ENCODE peak calls at places on chromosomes 6 and 20, in nine cellular contexts. One of them, this sample, is unnamed.

GRCh38 chr6:98957440-98957839 is 9.7 kb upstream of the FBXL4 start:
- DNase-seq in tibial nerve: no peak
- DNase-seq in upper lobe of left lung: no peak
- DNase-seq in transverse colon: peak; percentile 11
- DNase-seq in left lung: no peak
- DNase-seq in spleen: peak; percentile 65
- DNase-seq in GM13976: no peak
- DNase-seq in astrocyte of the spinal cord: peak; percentile 62
- DNase-seq in MCF 10A: peak; percentile 79
- DNase-seq in this sample: peak; percentile 28

GRCh38 chr20:11703119-11703518 is 214.6 kb upstream of the BTBD3 start:
- DNase-seq in tibial nerve: no peak
- DNase-seq in upper lobe of left lung: no peak
- DNase-seq in transverse colon: no peak
- DNase-seq in left lung: no peak
- DNase-seq in spleen: no peak
- DNase-seq in GM13976: no peak
- DNase-seq in astrocyte of the spinal cord: no peak
- DNase-seq in MCF 10A: no peak
- DNase-seq in this sample: no peak

GRCh38 chr6:164072240-164072666 is 657.7 kb downstream of the QKI start:
- DNase-seq in tibial nerve: no peak
- DNase-seq in upper lobe of left lung: no peak
- DNase-seq in transverse colon: no peak
- DNase-seq in left lung: no peak
- DNase-seq in spleen: no peak
- DNase-seq in GM13976: no peak
- DNase-seq in astrocyte of the spinal cord: no peak
- DNase-seq in MCF 10A: peak; percentile 8
- DNase-seq in this sample: no peak

GRCh38 chr6:225121-225721 is 67.1 kb upstream of the DUSP22 start:
- DNase-seq in tibial nerve: no peak
- DNase-seq in upper lobe of left lung: no peak
- DNase-seq in transverse colon: no peak
- DNase-seq in left lung: no peak
- DNase-seq in spleen: no peak
- DNase-seq in GM13976: no peak
- DNase-seq in astrocyte of the spinal cord: no peak
- DNase-seq in MCF 10A: peak; percentile 91
- DNase-seq in this sample: no peak

GRCh38 chr6:40721252-40721936 is 134.2 kb upstream of the LRFN2 start:
- DNase-seq in tibial nerve: no peak
- DNase-seq in upper lobe of left lung: no peak
- DNase-seq in transverse colon: no peak
- DNase-seq in left lung: no peak
- DNase-seq in spleen: no peak
- DNase-seq in GM13976: no peak
- DNase-seq in astrocyte of the spinal cord: no peak
- DNase-seq in MCF 10A: no peak
- DNase-seq in this sample: no peak

GRCh38 chr20:45406260-45407066 is 1.6 kb upstream of the DBNDD2 start:
- DNase-seq in tibial nerve: peak; percentile 54
- DNase-seq in upper lobe of left lung: peak; percentile 73
- DNase-seq in transverse colon: peak; percentile 84
- DNase-seq in left lung: peak; percentile 76
- DNase-seq in spleen: peak; percentile 85
- DNase-seq in GM13976: peak; percentile 64
- DNase-seq in astrocyte of the spinal cord: peak; percentile 3
- DNase-seq in MCF 10A: peak; percentile 40
- DNase-seq in this sample: peak; percentile 90

GRCh38 chr20:11098888-11099287 is 425.1 kb upstream of the JAG1 start:
- DNase-seq in tibial nerve: no peak
- DNase-seq in upper lobe of left lung: no peak
- DNase-seq in transverse colon: peak; percentile 46
- DNase-seq in left lung: no peak
- DNase-seq in spleen: no peak
- DNase-seq in GM13976: no peak
- DNase-seq in astrocyte of the spinal cord: peak; percentile 3
- DNase-seq in MCF 10A: peak; percentile 25
- DNase-seq in this sample: no peak

GRCh38 chr6:46184114-46184513 is 13.3 kb upstream of the ENPP5 start:
- DNase-seq in tibial nerve: no peak
- DNase-seq in upper lobe of left lung: no peak
- DNase-seq in transverse colon: no peak
- DNase-seq in left lung: no peak
- DNase-seq in spleen: no peak
- DNase-seq in GM13976: no peak
- DNase-seq in astrocyte of the spinal cord: peak; percentile 84
- DNase-seq in MCF 10A: peak; percentile 76
- DNase-seq in this sample: no peak

GRCh38 chr6:161434331-161434730 is 160.5 kb upstream of the AGPAT4 start:
- DNase-seq in tibial nerve: no peak
- DNase-seq in upper lobe of left lung: no peak
- DNase-seq in transverse colon: no peak
- DNase-seq in left lung: no peak
- DNase-seq in spleen: peak; percentile 36
- DNase-seq in GM13976: no peak
- DNase-seq in astrocyte of the spinal cord: no peak
- DNase-seq in MCF 10A: no peak
- DNase-seq in this sample: no peak

GRCh38 chr20:51339721-51340450 is 202.6 kb downstream of the NFATC2 start:
- DNase-seq in tibial nerve: no peak
- DNase-seq in upper lobe of left lung: no peak
- DNase-seq in transverse colon: no peak
- DNase-seq in left lung: no peak
- DNase-seq in spleen: no peak
- DNase-seq in GM13976: no peak
- DNase-seq in astrocyte of the spinal cord: peak; percentile 57
- DNase-seq in MCF 10A: no peak
- DNase-seq in this sample: no peak

GRCh38 chr20:8735014-8735413 is 333.9 kb upstream of the PLCB4 start:
- DNase-seq in tibial nerve: no peak
- DNase-seq in upper lobe of left lung: no peak
- DNase-seq in transverse colon: no peak
- DNase-seq in left lung: no peak
- DNase-seq in spleen: no peak
- DNase-seq in GM13976: no peak
- DNase-seq in astrocyte of the spinal cord: no peak
- DNase-seq in MCF 10A: no peak
- DNase-seq in this sample: no peak

GRCh38 chr20:44247676-44248419 is 740 bp downstream of the GDAP1L1 start:
- DNase-seq in tibial nerve: no peak
- DNase-seq in upper lobe of left lung: no peak
- DNase-seq in transverse colon: no peak
- DNase-seq in left lung: no peak
- DNase-seq in spleen: no peak
- DNase-seq in GM13976: peak; percentile 64
- DNase-seq in astrocyte of the spinal cord: peak; percentile 12
- DNase-seq in MCF 10A: peak; percentile 39
- DNase-seq in this sample: no peak

GRCh38 chr6:111984516-111985201 is 69.2 kb upstream of the CCN6 start:
- DNase-seq in tibial nerve: no peak
- DNase-seq in upper lobe of left lung: no peak
- DNase-seq in transverse colon: no peak
- DNase-seq in left lung: no peak
- DNase-seq in spleen: no peak
- DNase-seq in GM13976: no peak
- DNase-seq in astrocyte of the spinal cord: no peak
- DNase-seq in MCF 10A: no peak
- DNase-seq in this sample: no peak

GRCh38 chr20:21615617-21616080 is 89.8 kb upstream of the PAX1 start:
- DNase-seq in tibial nerve: no peak
- DNase-seq in upper lobe of left lung: peak; percentile 55
- DNase-seq in transverse colon: peak; percentile 39
- DNase-seq in left lung: peak; percentile 46
- DNase-seq in spleen: no peak
- DNase-seq in GM13976: peak; percentile 65
- DNase-seq in astrocyte of the spinal cord: peak; percentile 24
- DNase-seq in MCF 10A: peak; percentile 61
- DNase-seq in this sample: no peak

GRCh38 chr6:133553652-133554051 is 312.5 kb downstream of the EYA4 start:
- DNase-seq in tibial nerve: no peak
- DNase-seq in upper lobe of left lung: peak; percentile 26
- DNase-seq in transverse colon: peak; percentile 10
- DNase-seq in left lung: no peak
- DNase-seq in spleen: no peak
- DNase-seq in GM13976: peak; percentile 42
- DNase-seq in astrocyte of the spinal cord: peak; percentile 76
- DNase-seq in MCF 10A: peak; percentile 70
- DNase-seq in this sample: no peak

GRCh38 chr20:1474817-1475603 is 8.4 kb upstream of the NSFL1C start:
- DNase-seq in tibial nerve: no peak
- DNase-seq in upper lobe of left lung: no peak
- DNase-seq in transverse colon: no peak
- DNase-seq in left lung: no peak
- DNase-seq in spleen: no peak
- DNase-seq in GM13976: no peak
- DNase-seq in astrocyte of the spinal cord: no peak
- DNase-seq in MCF 10A: peak; percentile 92
- DNase-seq in this sample: no peak

GRCh38 chr6:72977114-72977513 is 248.2 kb downstream of the KHDC1L start:
- DNase-seq in tibial nerve: no peak
- DNase-seq in upper lobe of left lung: no peak
- DNase-seq in transverse colon: no peak
- DNase-seq in left lung: no peak
- DNase-seq in spleen: no peak
- DNase-seq in GM13976: peak; percentile 26
- DNase-seq in astrocyte of the spinal cord: no peak
- DNase-seq in MCF 10A: no peak
- DNase-seq in this sample: no peak

DNA sequence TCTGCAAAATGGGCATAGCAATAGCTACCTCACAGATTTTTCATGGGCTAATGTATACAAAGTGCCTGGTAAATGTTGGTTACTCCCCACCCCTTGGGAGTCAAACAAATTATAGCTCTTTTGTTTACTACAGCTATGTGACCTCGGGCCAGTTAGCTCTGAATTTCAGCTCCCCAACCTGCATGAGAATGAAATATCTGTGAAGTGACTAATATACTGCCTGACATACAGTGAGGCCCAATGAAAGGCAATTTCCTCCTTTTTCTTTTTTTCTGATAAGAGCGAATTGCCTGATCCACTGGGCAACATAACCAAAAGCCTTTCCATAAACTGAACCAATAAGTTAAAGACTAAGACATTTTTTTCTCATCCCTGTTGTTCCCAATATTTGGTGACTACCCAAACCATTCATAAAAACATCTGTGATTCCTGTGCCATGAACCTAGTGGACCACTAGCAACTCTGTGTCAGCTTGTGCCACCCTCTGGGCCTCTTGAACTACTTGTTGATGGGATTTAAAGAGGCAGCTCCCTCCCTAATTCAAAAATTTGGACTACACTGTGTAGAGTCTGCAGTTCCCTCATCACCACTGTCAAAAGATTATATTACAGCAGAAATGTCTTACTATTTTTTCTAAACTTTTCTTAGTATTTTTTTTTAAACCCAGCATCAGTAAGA is 91.9 kb upstream of the TMEM30A start:
- DNase-seq in tibial nerve: no peak
- DNase-seq in upper lobe of left lung: no peak
- DNase-seq in transverse colon: no peak
- DNase-seq in left lung: no peak
- DNase-seq in spleen: no peak
- DNase-seq in GM13976: no peak
- DNase-seq in astrocyte of the spinal cord: peak; percentile 19
- DNase-seq in MCF 10A: no peak
- DNase-seq in this sample: no peak
- TF ChIP-seq CTCF in tibial nerve: no peak
- TF ChIP-seq CTCF in upper lobe of left lung: no peak
- TF ChIP-seq CTCF in transverse colon: no peak
- TF ChIP-seq CTCF in left lung: no peak
- TF ChIP-seq CTCF in spleen: no peak
- TF ChIP-seq CTCF in GM13976: no peak
- TF ChIP-seq CTCF in astrocyte of the spinal cord: no peak
- TF ChIP-seq CTCF in MCF 10A: no peak
- TF ChIP-seq CTCF in this sample: no peak

DNA sequence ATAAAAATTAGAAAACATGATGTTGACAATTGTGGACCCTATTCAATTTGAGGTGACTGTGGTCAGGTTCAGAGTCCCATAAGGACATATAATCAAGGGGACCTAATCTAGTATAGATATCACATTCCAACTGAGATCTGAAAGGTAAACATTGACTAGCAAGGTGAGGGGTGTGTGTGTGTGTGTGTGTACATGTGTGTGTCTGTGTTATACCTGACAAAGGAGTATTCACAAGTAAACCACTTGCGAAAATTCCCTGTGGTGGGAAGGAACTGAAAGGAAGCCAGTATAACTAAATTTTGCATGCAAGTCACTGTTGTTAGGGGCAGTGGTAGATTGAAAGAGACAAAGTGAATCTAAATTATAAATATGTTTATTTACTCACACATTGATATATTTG is 723.7 kb downstream of the COL12A1 start:
- DNase-seq in tibial nerve: no peak
- DNase-seq in upper lobe of left lung: no peak
- DNase-seq in transverse colon: no peak
- DNase-seq in left lung: no peak
- DNase-seq in spleen: no peak
- DNase-seq in GM13976: no peak
- DNase-seq in astrocyte of the spinal cord: no peak
- DNase-seq in MCF 10A: no peak
- DNase-seq in this sample: no peak
- TF ChIP-seq CTCF in tibial nerve: no peak
- TF ChIP-seq CTCF in upper lobe of left lung: no peak
- TF ChIP-seq CTCF in transverse colon: no peak
- TF ChIP-seq CTCF in left lung: no peak
- TF ChIP-seq CTCF in spleen: no peak
- TF ChIP-seq CTCF in GM13976: no peak
- TF ChIP-seq CTCF in astrocyte of the spinal cord: no peak
- TF ChIP-seq CTCF in MCF 10A: no peak
- TF ChIP-seq CTCF in this sample: no peak

DNA sequence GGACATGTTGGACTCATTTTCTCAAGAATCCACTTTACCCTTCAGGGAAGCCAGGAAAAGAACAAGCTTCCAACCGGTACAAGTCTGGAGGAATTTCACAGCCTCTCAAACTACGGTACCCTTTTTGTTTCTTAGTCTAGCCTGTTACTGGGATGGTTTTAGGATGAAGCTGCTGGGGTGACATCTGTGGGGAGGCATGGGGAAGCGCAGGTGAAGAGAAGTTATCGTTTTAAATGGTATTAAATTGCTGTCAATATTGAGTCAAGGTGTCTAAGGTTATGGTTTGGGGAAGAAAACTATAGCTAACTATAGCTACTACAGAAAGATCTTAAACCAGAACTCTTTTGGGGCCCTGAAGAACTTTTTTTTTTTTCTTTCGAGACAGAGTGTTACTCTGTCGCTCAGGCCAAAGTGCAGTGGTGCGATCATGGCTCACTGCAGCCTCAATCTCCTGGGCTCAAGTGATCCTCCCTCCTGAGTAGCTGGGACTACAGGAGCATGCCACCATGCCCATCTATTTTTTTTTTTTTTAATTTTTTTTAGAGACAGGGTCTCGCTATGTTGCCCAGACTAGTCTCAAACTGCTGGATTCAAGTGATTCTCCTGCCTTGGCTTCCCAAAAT is 128.7 kb downstream of the RIN2 start:
- DNase-seq in tibial nerve: no peak
- DNase-seq in upper lobe of left lung: no peak
- DNase-seq in transverse colon: peak; percentile 50
- DNase-seq in left lung: no peak
- DNase-seq in spleen: no peak
- DNase-seq in GM13976: no peak
- DNase-seq in astrocyte of the spinal cord: peak; percentile 32
- DNase-seq in MCF 10A: peak; percentile 41
- DNase-seq in this sample: peak; percentile 45
- TF ChIP-seq CTCF in tibial nerve: no peak
- TF ChIP-seq CTCF in upper lobe of left lung: no peak
- TF ChIP-seq CTCF in transverse colon: no peak
- TF ChIP-seq CTCF in left lung: no peak
- TF ChIP-seq CTCF in spleen: no peak
- TF ChIP-seq CTCF in GM13976: no peak
- TF ChIP-seq CTCF in astrocyte of the spinal cord: peak; percentile 32
- TF ChIP-seq CTCF in MCF 10A: peak; percentile 25
- TF ChIP-seq CTCF in this sample: no peak

GRCh38 chr6:47352169-47352568 is 42.5 kb upstream of the TNFRSF21 start:
- DNase-seq in tibial nerve: no peak
- DNase-seq in upper lobe of left lung: no peak
- DNase-seq in transverse colon: no peak
- DNase-seq in left lung: no peak
- DNase-seq in spleen: no peak
- DNase-seq in GM13976: no peak
- DNase-seq in astrocyte of the spinal cord: no peak
- DNase-seq in MCF 10A: no peak
- DNase-seq in this sample: no peak
- TF ChIP-seq CTCF in tibial nerve: no peak
- TF ChIP-seq CTCF in upper lobe of left lung: no peak
- TF ChIP-seq CTCF in transverse colon: no peak
- TF ChIP-seq CTCF in left lung: no peak
- TF ChIP-seq CTCF in spleen: no peak
- TF ChIP-seq CTCF in GM13976: no peak
- TF ChIP-seq CTCF in astrocyte of the spinal cord: peak; percentile 24
- TF ChIP-seq CTCF in MCF 10A: no peak
- TF ChIP-seq CTCF in this sample: no peak

This sample was measured in mucosa of descending colon.